ENCODE peak calls at places on chromosomes 16 and 17, in four cellular contexts. One of them, this sample, is unnamed.
A peak's percentile ranks its signal among the peaks of the same experiment; 100 is the strongest.

GRCh38 chr17:58808609-58809563 is 53.2 kb downstream of the PPM1E start:
- DNase-seq in astrocyte of the cerebellum: no peak
- DNase-seq in HFFc6: no peak
- DNase-seq in astrocyte of the spinal cord: no peak
- DNase-seq in this sample: no peak

GRCh38 chr17:38561416-38562214 is 44.1 kb downstream of the SRCIN1 start:
- DNase-seq in astrocyte of the cerebellum: no peak
- DNase-seq in HFFc6: no peak
- DNase-seq in astrocyte of the spinal cord: no peak
- DNase-seq in this sample: no peak

GRCh38 chr17:72351884-72352346 is 231.1 kb downstream of the SOX9 start:
- DNase-seq in astrocyte of the cerebellum: no peak
- DNase-seq in HFFc6: no peak
- DNase-seq in astrocyte of the spinal cord: no peak
- DNase-seq in this sample: no peak

GRCh38 chr17:57106107-57106835 is 21.2 kb downstream of the AKAP1 start:
- DNase-seq in astrocyte of the cerebellum: no peak
- DNase-seq in HFFc6: no peak
- DNase-seq in astrocyte of the spinal cord: no peak
- DNase-seq in this sample: no peak

GRCh38 chr16:16161319-16161718 is 62.0 kb downstream of the ABCC6 start:
- DNase-seq in astrocyte of the cerebellum: no peak
- DNase-seq in HFFc6: no peak
- DNase-seq in astrocyte of the spinal cord: no peak
- DNase-seq in this sample: no peak

GRCh38 chr17:62675260-62675659 is 47.8 kb downstream of the MRC2 start:
- DNase-seq in astrocyte of the cerebellum: no peak
- DNase-seq in HFFc6: no peak
- DNase-seq in astrocyte of the spinal cord: no peak
- DNase-seq in this sample: no peak

GRCh38 chr17:67491009-67491677 is 114.1 kb downstream of the PITPNC1 start:
- DNase-seq in astrocyte of the cerebellum: peak; percentile 98
- DNase-seq in HFFc6: peak; percentile 98
- DNase-seq in astrocyte of the spinal cord: peak; percentile 99
- DNase-seq in this sample: peak; percentile 73

GRCh38 chr17:42843358-42843934 is 934 bp upstream of the AOC2 start:
- DNase-seq in astrocyte of the cerebellum: peak; percentile 62
- DNase-seq in HFFc6: peak; percentile 64
- DNase-seq in astrocyte of the spinal cord: peak; percentile 69
- DNase-seq in this sample: no peak

GRCh38 chr17:57406131-57406980 is 150.0 kb downstream of the MSI2 start:
- DNase-seq in astrocyte of the cerebellum: peak; percentile 99
- DNase-seq in HFFc6: peak; percentile 67
- DNase-seq in astrocyte of the spinal cord: peak; percentile 94
- DNase-seq in this sample: no peak

GRCh38 chr17:21199856-21200255 is 14.1 kb downstream of the TMEM11 start:
- DNase-seq in astrocyte of the cerebellum: no peak
- DNase-seq in HFFc6: no peak
- DNase-seq in astrocyte of the spinal cord: no peak
- DNase-seq in this sample: no peak

GRCh38 chr17:10683853-10684252 is 13.5 kb downstream of the SCO1 start:
- DNase-seq in astrocyte of the cerebellum: no peak
- DNase-seq in HFFc6: peak; percentile 37
- DNase-seq in astrocyte of the spinal cord: no peak
- DNase-seq in this sample: no peak

GRCh38 chr17:80259642-80260535 is 763 bp upstream of the RNF213 start:
- DNase-seq in astrocyte of the cerebellum: peak; percentile 18
- DNase-seq in HFFc6: peak; percentile 54
- DNase-seq in astrocyte of the spinal cord: peak; percentile 74
- DNase-seq in this sample: peak; percentile 76

GRCh38 chr17:8753976-8754440 is 4.3 kb downstream of the SPDYE4 start:
- DNase-seq in astrocyte of the cerebellum: no peak
- DNase-seq in HFFc6: peak; percentile 26
- DNase-seq in astrocyte of the spinal cord: peak; percentile 7
- DNase-seq in this sample: no peak

GRCh38 chr17:66830451-66830850 is 4.5 kb upstream of the CACNG5 start:
- DNase-seq in astrocyte of the cerebellum: no peak
- DNase-seq in HFFc6: no peak
- DNase-seq in astrocyte of the spinal cord: no peak
- DNase-seq in this sample: no peak

GRCh38 chr17:13418891-13419290 is 182.8 kb downstream of the HS3ST3A1 start:
- DNase-seq in astrocyte of the cerebellum: no peak
- DNase-seq in HFFc6: no peak
- DNase-seq in astrocyte of the spinal cord: no peak
- DNase-seq in this sample: no peak

GRCh38 chr17:64296246-64296645 is 33.2 kb upstream of the TEX2 start:
- DNase-seq in astrocyte of the cerebellum: no peak
- DNase-seq in HFFc6: no peak
- DNase-seq in astrocyte of the spinal cord: peak; percentile 28
- DNase-seq in this sample: no peak

GRCh38 chr17:64295146-64295545 is 32.1 kb upstream of the TEX2 start:
- DNase-seq in astrocyte of the cerebellum: no peak
- DNase-seq in HFFc6: no peak
- DNase-seq in astrocyte of the spinal cord: no peak
- DNase-seq in this sample: no peak

GRCh38 chr17:64289652-64290051 is 26.6 kb upstream of the TEX2 start:
- DNase-seq in astrocyte of the cerebellum: no peak
- DNase-seq in HFFc6: no peak
- DNase-seq in astrocyte of the spinal cord: no peak
- DNase-seq in this sample: no peak

DNA sequence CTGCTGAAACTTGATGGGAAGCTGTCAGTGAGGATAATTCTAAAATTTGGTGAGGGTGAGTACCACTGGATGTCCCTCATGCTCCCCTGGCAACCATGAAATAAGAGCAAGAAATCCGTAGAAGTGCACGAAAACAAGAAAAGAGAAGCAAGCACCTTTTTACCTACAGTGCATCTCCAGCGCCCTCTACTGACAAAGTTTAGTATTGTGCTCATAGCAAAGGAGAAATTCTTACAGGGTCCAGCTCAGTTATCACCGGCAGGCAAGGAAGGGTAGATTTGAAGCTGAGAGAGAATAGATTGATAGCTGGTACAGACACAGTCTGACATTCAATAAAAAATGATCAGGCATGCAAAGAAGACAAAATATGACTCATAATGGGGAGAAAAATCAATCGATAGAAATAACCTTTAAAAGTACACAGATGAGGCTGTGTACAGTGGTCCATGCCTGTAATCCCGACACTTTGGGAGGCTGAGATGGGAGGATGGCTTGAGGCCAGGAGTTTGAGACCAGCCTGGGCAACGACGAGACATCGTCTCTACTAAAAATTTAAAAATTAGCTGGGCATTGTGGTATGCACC is 28.3 kb upstream of the TEX2 start:
- DNase-seq in astrocyte of the cerebellum: no peak
- DNase-seq in HFFc6: no peak
- DNase-seq in astrocyte of the spinal cord: no peak
- DNase-seq in this sample: no peak
- TF ChIP-seq CTCF in astrocyte of the cerebellum: peak; percentile 29
- TF ChIP-seq CTCF in HFFc6: peak; percentile 75
- TF ChIP-seq CTCF in astrocyte of the spinal cord: peak; percentile 45
- TF ChIP-seq CTCF in this sample: no peak

DNA sequence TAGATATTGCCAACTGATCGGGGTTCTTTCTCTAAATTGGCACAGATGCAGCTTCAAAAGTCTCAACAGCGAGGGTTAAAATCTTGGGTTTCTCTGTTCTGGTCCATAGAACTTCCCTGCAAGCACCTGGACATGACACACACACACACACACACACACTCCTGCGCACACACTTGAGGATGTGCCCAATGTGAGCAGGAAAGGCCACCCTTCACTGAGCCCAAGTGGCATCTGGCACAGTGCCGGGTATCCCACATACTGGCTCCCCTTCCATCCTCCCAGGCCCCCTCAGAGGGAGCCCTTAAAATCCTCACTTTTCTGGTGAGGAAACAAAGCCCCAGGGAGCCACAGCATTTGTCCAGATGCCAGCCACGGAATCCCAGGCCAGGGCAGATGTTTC is 55.5 kb downstream of the ZNF423 start:
- DNase-seq in astrocyte of the cerebellum: no peak
- DNase-seq in HFFc6: no peak
- DNase-seq in astrocyte of the spinal cord: no peak
- DNase-seq in this sample: no peak
- TF ChIP-seq CTCF in astrocyte of the cerebellum: no peak
- TF ChIP-seq CTCF in HFFc6: no peak
- TF ChIP-seq CTCF in astrocyte of the spinal cord: no peak
- TF ChIP-seq CTCF in this sample: no peak

GRCh38 chr17:40087903-40088718 is 12.3 kb downstream of the NR1D1 start:
- DNase-seq in astrocyte of the cerebellum: no peak
- DNase-seq in HFFc6: no peak
- DNase-seq in astrocyte of the spinal cord: no peak
- DNase-seq in this sample: no peak

GRCh38 chr17:40084477-40084876 is 15.9 kb downstream of the NR1D1 start:
- DNase-seq in astrocyte of the cerebellum: no peak
- DNase-seq in HFFc6: no peak
- DNase-seq in astrocyte of the spinal cord: no peak
- DNase-seq in this sample: no peak

GRCh38 chr17:40089085-40089895 is 11.1 kb downstream of the NR1D1 start:
- DNase-seq in astrocyte of the cerebellum: no peak
- DNase-seq in HFFc6: no peak
- DNase-seq in astrocyte of the spinal cord: no peak
- DNase-seq in this sample: no peak

GRCh38 chr17:40087049-40087794 is 13.2 kb downstream of the NR1D1 start:
- DNase-seq in astrocyte of the cerebellum: no peak
- DNase-seq in HFFc6: no peak
- DNase-seq in astrocyte of the spinal cord: no peak
- DNase-seq in this sample: no peak

DNA sequence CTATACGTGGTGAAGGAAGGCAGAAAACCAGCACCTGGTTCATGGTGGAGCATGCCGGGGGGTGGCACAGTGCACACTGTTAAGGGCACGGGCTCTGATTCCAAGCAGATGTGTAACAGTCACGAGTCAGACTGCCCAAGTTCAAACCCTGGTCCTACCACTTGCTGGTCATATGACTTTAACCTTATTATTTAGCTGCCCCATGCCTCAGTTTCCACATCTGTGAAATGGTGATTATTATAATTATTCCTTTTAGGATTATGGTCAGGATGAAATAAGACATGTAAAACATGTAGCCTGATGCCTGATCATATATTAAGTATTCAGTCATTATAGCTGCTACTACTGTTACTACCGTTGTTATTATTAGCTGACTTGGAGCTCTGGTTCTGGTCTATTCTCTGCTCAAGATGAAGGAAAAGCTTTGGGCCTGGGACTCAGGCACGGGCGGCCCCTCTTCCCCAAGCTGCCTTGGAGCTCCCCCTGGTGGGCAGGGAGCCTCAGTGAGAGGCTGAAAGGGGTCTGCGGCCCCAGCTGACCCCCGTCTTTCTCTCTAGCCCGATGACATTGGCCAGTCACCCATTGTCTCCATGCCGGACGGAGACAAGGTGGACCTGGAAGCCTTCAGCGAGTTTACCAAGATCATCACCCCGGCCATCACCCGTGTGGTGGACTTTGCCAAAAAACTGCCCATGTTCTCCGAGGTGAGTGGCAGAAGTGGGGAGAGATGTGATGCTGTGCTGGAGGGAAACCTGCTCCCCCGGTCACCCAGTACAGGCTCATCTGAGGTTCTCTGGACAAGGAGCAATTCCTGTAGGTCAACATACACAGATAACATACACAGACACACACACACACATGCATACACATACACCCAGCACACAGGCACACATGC is 14.0 kb downstream of the NR1D1 start:
- DNase-seq in astrocyte of the cerebellum: no peak
- DNase-seq in HFFc6: no peak
- DNase-seq in astrocyte of the spinal cord: no peak
- DNase-seq in this sample: no peak
- TF ChIP-seq CTCF in astrocyte of the cerebellum: peak; percentile 78
- TF ChIP-seq CTCF in HFFc6: peak; percentile 86
- TF ChIP-seq CTCF in astrocyte of the spinal cord: peak; percentile 83
- TF ChIP-seq CTCF in this sample: peak; percentile 78

DNA sequence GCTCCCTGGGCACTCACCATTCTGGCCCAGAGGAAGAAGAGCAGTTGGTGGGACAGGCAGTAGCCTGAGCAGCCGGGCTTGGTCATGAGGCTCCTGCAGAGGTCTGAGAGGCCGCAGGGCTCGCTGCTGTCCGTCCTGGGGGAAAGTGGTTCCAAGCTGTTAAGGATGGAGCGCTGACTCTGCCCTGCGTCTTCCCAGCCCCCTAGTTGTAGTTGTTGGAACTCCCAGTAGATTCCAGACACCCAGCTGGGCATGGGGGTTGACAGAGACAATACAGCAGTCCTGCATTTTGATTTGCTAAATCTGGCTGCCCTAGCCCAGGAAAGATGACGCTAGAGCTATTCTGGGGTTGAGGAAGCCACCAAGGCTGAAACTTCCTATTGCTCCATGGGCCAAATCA is 7.3 kb downstream of the C16orf89 start:
- DNase-seq in astrocyte of the cerebellum: no peak
- DNase-seq in HFFc6: no peak
- DNase-seq in astrocyte of the spinal cord: no peak
- DNase-seq in this sample: no peak
- TF ChIP-seq CTCF in astrocyte of the cerebellum: peak; percentile 27
- TF ChIP-seq CTCF in HFFc6: peak; percentile 54
- TF ChIP-seq CTCF in astrocyte of the spinal cord: peak; percentile 22
- TF ChIP-seq CTCF in this sample: no peak

DNA sequence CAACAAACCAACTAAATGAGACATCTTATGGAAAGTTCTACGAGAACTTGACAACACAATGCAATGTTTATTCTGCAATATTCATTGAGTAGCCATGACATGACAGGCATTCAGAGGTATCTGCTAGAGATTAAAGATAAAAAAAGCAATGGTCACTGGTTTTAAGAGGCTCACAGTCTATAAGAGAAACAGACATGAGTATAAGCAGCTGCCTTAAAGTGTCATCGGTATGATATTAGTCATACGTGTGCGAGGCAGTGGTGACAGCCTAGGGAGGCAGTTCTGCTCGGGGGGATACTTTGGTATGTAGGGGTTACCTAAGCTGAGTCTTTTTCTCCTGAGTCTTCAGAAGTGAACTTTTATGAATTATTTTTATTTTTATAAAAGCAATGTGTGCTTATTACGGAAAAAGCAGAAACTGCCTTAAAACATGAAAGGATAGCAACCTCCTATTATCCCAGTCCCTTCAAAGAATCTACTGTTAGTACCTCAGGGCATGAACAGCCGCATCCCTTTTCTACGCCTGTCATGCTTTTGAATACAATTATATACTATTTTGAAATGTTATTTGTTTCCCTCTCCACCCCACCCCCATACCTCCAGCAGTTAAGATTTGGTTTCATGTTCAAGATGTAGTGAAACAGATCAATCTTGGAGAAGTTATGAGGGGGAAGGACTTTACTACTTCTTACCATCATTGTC is 7.7 kb downstream of the ST6GALNAC1 start:
- DNase-seq in astrocyte of the cerebellum: no peak
- DNase-seq in HFFc6: peak; percentile 85
- DNase-seq in astrocyte of the spinal cord: no peak
- DNase-seq in this sample: no peak
- TF ChIP-seq CTCF in astrocyte of the cerebellum: no peak
- TF ChIP-seq CTCF in HFFc6: no peak
- TF ChIP-seq CTCF in astrocyte of the spinal cord: no peak
- TF ChIP-seq CTCF in this sample: no peak

DNA sequence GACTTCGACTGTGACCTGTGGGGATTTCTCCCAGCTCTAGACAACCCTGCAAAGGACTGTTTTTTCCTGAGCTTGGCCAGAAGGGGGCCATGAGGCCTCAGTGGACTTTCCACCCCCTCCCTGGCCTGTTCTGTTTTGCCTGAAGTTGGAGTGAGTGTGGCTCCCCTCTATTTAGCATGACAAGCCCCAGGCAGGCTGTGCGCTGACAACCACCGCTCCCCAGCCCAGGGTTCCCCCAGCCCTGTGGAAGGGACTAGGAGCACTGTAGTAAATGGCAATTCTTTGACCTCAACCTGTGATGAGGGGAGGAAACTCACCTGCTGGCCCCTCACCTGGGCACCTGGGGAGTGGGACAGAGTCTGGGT is 19.3 kb downstream of the NGFR start:
- DNase-seq in astrocyte of the cerebellum: no peak
- DNase-seq in HFFc6: no peak
- DNase-seq in astrocyte of the spinal cord: no peak
- DNase-seq in this sample: peak; percentile 26
- TF ChIP-seq CTCF in astrocyte of the cerebellum: peak; percentile 52
- TF ChIP-seq CTCF in HFFc6: peak; percentile 55
- TF ChIP-seq CTCF in astrocyte of the spinal cord: peak; percentile 50
- TF ChIP-seq CTCF in this sample: no peak

This sample was measured in left lung.